ENCODE peak calls at places on chromosomes 3 and 15, in six cellular contexts. P is GM13976, L is neural progenitor cell, G is fibroblast of mammary gland, D is BE2C, E is heart right ventricle. R is an unnamed sample.

GRCh38 chr15:51731549-51732267 is 5.7 kb downstream of the LYSMD2 start:
- DNase-seq in P (peak; percentile 51), L (no peak), G (peak; percentile 71), D (no peak), E (no peak), R (peak; percentile 44)

GRCh38 chr15:39171944-39172368 is 408.9 kb upstream of the THBS1 start:
- DNase-seq in P (no peak), L (peak; percentile 86), G (peak; percentile 98), D (peak; percentile 43), E (no peak), R (no peak)

GRCh38 chr3:108835101-108835500 is 12.5 kb downstream of the TRAT1 start:
- DNase-seq in P (no peak), L (no peak), G (no peak), D (no peak), E (no peak), R (no peak)

GRCh38 chr3:47159820-47160219 is 4.1 kb downstream of the SETD2 start:
- DNase-seq in P (no peak), L (peak; percentile 10), G (no peak), D (no peak), E (no peak), R (no peak)

GRCh38 chr3:30439451-30440053 is 166.8 kb upstream of the TGFBR2 start:
- DNase-seq in P (no peak), L (no peak), G (no peak), D (no peak), E (no peak), R (no peak)

GRCh38 chr15:38229700-38230099 is 22.9 kb upstream of the SPRED1 start:
- DNase-seq in P (no peak), L (no peak), G (peak; percentile 69), D (no peak), E (no peak), R (no peak)

GRCh38 chr3:36446230-36446629 is 65.9 kb downstream of the STAC start:
- DNase-seq in P (no peak), L (no peak), G (peak; percentile 15), D (no peak), E (no peak), R (no peak)

GRCh38 chr3:87576752-87577151 is 300.4 kb upstream of the POU1F1 start:
- DNase-seq in P (no peak), L (no peak), G (no peak), D (no peak), E (no peak), R (no peak)

GRCh38 chr3:66280304-66280703 is 59.5 kb downstream of the SLC25A26 start:
- DNase-seq in P (no peak), L (no peak), G (no peak), D (no peak), E (no peak), R (no peak)

GRCh38 chr3:151476344-151477018 is 15.6 kb upstream of the IGSF10 start:
- DNase-seq in P (no peak), L (no peak), G (no peak), D (no peak), E (no peak), R (no peak)

GRCh38 chr3:157274644-157275137 is 114.7 kb upstream of the CCNL1 start:
- DNase-seq in P (no peak), L (no peak), G (no peak), D (no peak), E (no peak), R (no peak)

GRCh38 chr3:62582495-62583172 is 209.3 kb upstream of the FEZF2 start:
- DNase-seq in P (no peak), L (no peak), G (no peak), D (no peak), E (no peak), R (no peak)

GRCh38 chr3:16319307-16319706 is 54.3 kb downstream of the OXNAD1 start:
- DNase-seq in P (peak; percentile 48), L (peak; percentile 62), G (peak; percentile 14), D (no peak), E (no peak), R (no peak)

GRCh38 chr3:159667261-159667660 is 321.4 kb upstream of the IL12A start:
- DNase-seq in P (no peak), L (no peak), G (no peak), D (no peak), E (no peak), R (no peak)

GRCh38 chr3:73813291-73813977 is 188.7 kb upstream of the PDZRN3 start:
- DNase-seq in P (no peak), L (no peak), G (peak; percentile 67), D (peak; percentile 56), E (no peak), R (no peak)

GRCh38 chr15:32840481-32841245 is 122.9 kb downstream of the GREM1 start:
- DNase-seq in P (no peak), L (no peak), G (peak; percentile 85), D (no peak), E (no peak), R (no peak)

GRCh38 chr3:69907554-69907953 is 92.0 kb upstream of the SAMMSON start:
- DNase-seq in P (no peak), L (no peak), G (no peak), D (no peak), E (no peak), R (no peak)

GRCh38 chr15:36571301-36571700 is 8.1 kb upstream of the CDIN1 start:
- DNase-seq in P (no peak), L (no peak), G (no peak), D (no peak), E (no peak), R (no peak)

GRCh38 chr3:180142041-180142440 is 105.3 kb upstream of the PEX5L start:
- DNase-seq in P (no peak), L (no peak), G (peak; percentile 43), D (no peak), E (no peak), R (no peak)

GRCh38 chr15:57772223-57772957 is 65.9 kb downstream of the POLR2M start:
- DNase-seq in P (no peak), L (peak; percentile 52), G (peak; percentile 77), D (no peak), E (no peak), R (no peak)

GRCh38 chr15:63891079-63891762 is 57.5 kb upstream of the HERC1 start:
- DNase-seq in P (peak; percentile 67), L (peak; percentile 87), G (peak; percentile 73), D (peak; percentile 82), E (peak; percentile 81), R (peak; percentile 74)

GRCh38 chr3:57169872-57170623 is 4.9 kb upstream of the IL17RD start:
- DNase-seq in P (peak; percentile 75), L (peak; percentile 90), G (peak; percentile 63), D (peak; percentile 77), E (peak; percentile 77), R (peak; percentile 67)

GRCh38 chr3:116030131-116030850 is 407.0 kb downstream of the GAP43 start:
- DNase-seq in P (no peak), L (no peak), G (no peak), D (no peak), E (no peak), R (no peak)

GRCh38 chr3:103991461-103992115 is 1375.1 kb upstream of the ALCAM start:
- DNase-seq in P (no peak), L (peak; percentile 51), G (peak; percentile 3), D (no peak), E (no peak), R (no peak)

GRCh38 chr15:90035095-90035834 is 34.1 kb downstream of the ZNF710 start:
- DNase-seq in P (no peak), L (no peak), G (peak; percentile 38), D (no peak), E (peak; percentile 50), R (no peak)

GRCh38 chr15:101538177-101538576 is 48.7 kb upstream of the PCSK6 start:
- DNase-seq in P (no peak), L (no peak), G (no peak), D (no peak), E (no peak), R (no peak)

GRCh38 chr3:40116478-40117162 is 192.9 kb upstream of the EIF1B start:
- DNase-seq in P (no peak), L (no peak), G (peak; percentile 72), D (no peak), E (no peak), R (no peak)

GRCh38 chr3:192655627-192656026 is 71.7 kb downstream of the FGF12 start:
- DNase-seq in P (no peak), L (no peak), G (no peak), D (no peak), E (no peak), R (no peak)
- TF ChIP-seq CTCF in P (no peak), L (no peak), G (no peak), D (no peak), E (no peak), R (no peak)

GRCh38 chr15:84819791-84820190 is 2.6 kb downstream of the ALPK3 start:
- DNase-seq in P (no peak), L (no peak), G (no peak), D (no peak), E (no peak), R (no peak)

GRCh38 chr15:84819291-84819768 is 2.2 kb downstream of the ALPK3 start:
- DNase-seq in P (no peak), L (peak; percentile 32), G (no peak), D (peak; percentile 48), E (peak; percentile 69), R (no peak)

GRCh38 chr15:84816694-84817460 is at the start of gene ALPK3:
- DNase-seq in P (peak; percentile 59), L (peak; percentile 63), G (no peak), D (no peak), E (peak; percentile 80), R (no peak)

GRCh38 chr15:84818221-84819131 is 1.3 kb downstream of the ALPK3 start:
- DNase-seq in P (no peak), L (peak; percentile 80), G (peak; percentile 27), D (no peak), E (no peak), R (no peak)

GRCh38 chr15:84817461-84818081 is 415 bp downstream of the ALPK3 start:
- DNase-seq in P (peak; percentile 47), L (peak; percentile 72), G (no peak), D (no peak), E (no peak), R (no peak)
- TF ChIP-seq CTCF in P (no peak), L (peak; percentile 5), G (no peak), D (no peak), E (no peak), R (no peak)

GRCh38 chr15:74397239-74398068 is 30.0 kb upstream of the CYP11A1 start:
- DNase-seq in P (no peak), L (no peak), G (no peak), D (no peak), E (no peak), R (peak; percentile 58)
- TF ChIP-seq CTCF in P (no peak), L (no peak), G (no peak), D (no peak), E (no peak), R (no peak)

GRCh38 chr3:50552058-50552435 is 15.5 kb downstream of the C3orf18 start:
- DNase-seq in P (no peak), L (no peak), G (no peak), D (no peak), E (no peak), R (no peak)

GRCh38 chr3:50549226-50549625 is 18.3 kb downstream of the C3orf18 start:
- DNase-seq in P (no peak), L (no peak), G (no peak), D (no peak), E (no peak), R (no peak)

GRCh38 chr3:50551293-50552057 is 16.1 kb downstream of the C3orf18 start:
- DNase-seq in P (no peak), L (no peak), G (no peak), D (no peak), E (no peak), R (no peak)

GRCh38 chr3:50552598-50552997 is 14.9 kb downstream of the C3orf18 start:
- DNase-seq in P (no peak), L (no peak), G (no peak), D (no peak), E (no peak), R (no peak)

GRCh38 chr3:50550079-50550736 is 17.3 kb downstream of the C3orf18 start:
- DNase-seq in P (peak; percentile 86), L (peak; percentile 81), G (peak; percentile 28), D (peak; percentile 71), E (peak; percentile 57), R (peak; percentile 51)
- TF ChIP-seq CTCF in P (peak; percentile 68), L (peak; percentile 75), G (peak; percentile 65), D (peak; percentile 64), E (peak; percentile 81), R (no peak)

R was measured in activated B cell treated with CpG ODN at 0.5 μM for 24 hours.